ENCODE peak calls at places on chromosomes 2 and 18, in six cellular contexts. Z is NB4, D is psoas muscle, P is stomach, T is lower lobe of right lung, O is MM.1S. G is an unnamed sample.

GRCh38 chr2:37648316-37649011 is 23.0 kb downstream of the CDC42EP3 start:
- DNase-seq in D (peak; percentile 81), O (no peak), Z (peak; percentile 78), T (peak; percentile 80), P (peak; percentile 43), G (peak; percentile 89)

GRCh38 chr18:22594155-22594690 is 176.5 kb upstream of the CTAGE1 start:
- DNase-seq in P (no peak), Z (no peak), T (no peak), O (no peak), D (no peak), G (no peak)

GRCh38 chr18:9419956-9420631 is 55.2 kb upstream of the RALBP1 start:
- DNase-seq in D (no peak), T (no peak), Z (no peak), P (no peak), O (peak; percentile 59), G (no peak)

GRCh38 chr2:25437881-25438662 is 96.3 kb upstream of the DNMT3A start:
- DNase-seq in T (no peak), Z (no peak), P (no peak), D (no peak), O (no peak), G (no peak)

GRCh38 chr18:35324926-35325655 is 19.1 kb downstream of the ZNF24 start:
- DNase-seq in T (no peak), D (no peak), Z (no peak), O (no peak), P (no peak), G (no peak)

GRCh38 chr2:215434447-215435260 is 1.2 kb downstream of the FN1 start:
- DNase-seq in D (no peak), O (no peak), P (no peak), Z (no peak), T (no peak), G (no peak)

GRCh38 chr18:25896956-25897355 is 193.5 kb downstream of the SS18 start:
- DNase-seq in Z (no peak), T (no peak), O (no peak), P (no peak), D (no peak), G (no peak)

GRCh38 chr2:240648155-240648649 is 22.9 kb downstream of the GPR35 start:
- DNase-seq in P (no peak), O (no peak), T (no peak), D (no peak), Z (no peak), G (peak; percentile 8)

GRCh38 chr2:23505984-23506380 is 121.0 kb downstream of the KLHL29 start:
- DNase-seq in O (no peak), Z (peak; percentile 20), P (no peak), D (peak; percentile 17), T (peak; percentile 21), G (no peak)

GRCh38 chr2:1649103-1649870 is 95.0 kb downstream of the PXDN start:
- DNase-seq in T (no peak), P (no peak), O (no peak), Z (no peak), D (no peak), G (no peak)
- H3K4me3 ChIP-seq in T (no peak overlapping the region), P (no peak overlapping the region), O (no peak overlapping the region), Z (no peak overlapping the region), D (no peak overlapping the region), G (no peak overlapping the region)

GRCh38 chr2:231461516-231461971 is 2.7 kb downstream of the NCL start:
- DNase-seq in O (peak; percentile 10), D (no peak), P (no peak), T (no peak), Z (no peak), G (no peak)
- H3K4me3 ChIP-seq in O (no peak overlapping the region), D (peak overlapping the region; percentile 12), P (no peak overlapping the region), T (no peak overlapping the region), Z (peak overlapping the region; percentile 99), G (no peak overlapping the region)

DNA sequence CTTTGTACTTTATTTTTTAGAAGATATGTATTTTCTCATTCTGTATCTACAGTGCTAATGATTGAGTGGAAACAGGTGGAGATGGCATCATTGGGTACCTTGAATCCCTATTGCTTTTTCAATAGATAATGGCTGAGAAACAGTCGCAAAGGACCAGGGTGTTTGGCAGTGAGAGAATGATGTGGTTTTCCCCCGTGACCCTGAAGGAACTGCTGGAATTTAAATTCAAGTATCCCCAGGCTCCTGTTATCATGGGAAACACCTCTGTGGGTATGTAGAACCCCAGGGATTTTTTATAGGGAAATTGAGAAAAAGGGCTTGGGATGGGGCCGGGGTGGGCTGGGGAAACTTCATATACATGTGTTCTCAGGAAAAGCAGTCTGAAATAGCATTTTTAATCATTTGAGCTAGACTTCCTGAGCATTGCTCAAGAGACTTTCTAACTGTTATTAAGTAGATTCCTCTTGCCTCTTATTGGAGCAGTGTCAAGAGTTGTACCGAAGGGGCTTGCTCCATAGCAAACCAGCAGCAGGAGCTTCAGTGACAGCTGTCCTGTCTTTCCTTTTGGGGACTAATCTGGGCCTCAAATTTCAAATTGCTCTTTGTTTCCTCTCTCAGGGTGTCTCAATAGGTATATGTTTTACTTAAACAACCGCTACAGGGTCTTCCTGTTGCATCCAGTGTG is 18.9 kb downstream of the AOX1 start:
- DNase-seq in O (no peak), Z (no peak), P (no peak), D (no peak), T (no peak), G (no peak)
- H3K4me3 ChIP-seq in O (no peak overlapping the region), Z (no peak overlapping the region), P (no peak overlapping the region), D (no peak overlapping the region), T (no peak overlapping the region), G (no peak overlapping the region)

GRCh38 chr2:15939556-15939853 is 845 bp upstream of the MYCN start:
- DNase-seq in P (peak; percentile 72), O (no peak), T (peak; percentile 70), D (peak; percentile 66), Z (no peak), G (no peak)
- H3K4me3 ChIP-seq in P (peak overlapping the region; percentile 53), O (peak overlapping the region; percentile 85), T (peak overlapping the region; percentile 57), D (peak overlapping the region; percentile 63), Z (no peak overlapping the region), G (no peak overlapping the region)

DNA sequence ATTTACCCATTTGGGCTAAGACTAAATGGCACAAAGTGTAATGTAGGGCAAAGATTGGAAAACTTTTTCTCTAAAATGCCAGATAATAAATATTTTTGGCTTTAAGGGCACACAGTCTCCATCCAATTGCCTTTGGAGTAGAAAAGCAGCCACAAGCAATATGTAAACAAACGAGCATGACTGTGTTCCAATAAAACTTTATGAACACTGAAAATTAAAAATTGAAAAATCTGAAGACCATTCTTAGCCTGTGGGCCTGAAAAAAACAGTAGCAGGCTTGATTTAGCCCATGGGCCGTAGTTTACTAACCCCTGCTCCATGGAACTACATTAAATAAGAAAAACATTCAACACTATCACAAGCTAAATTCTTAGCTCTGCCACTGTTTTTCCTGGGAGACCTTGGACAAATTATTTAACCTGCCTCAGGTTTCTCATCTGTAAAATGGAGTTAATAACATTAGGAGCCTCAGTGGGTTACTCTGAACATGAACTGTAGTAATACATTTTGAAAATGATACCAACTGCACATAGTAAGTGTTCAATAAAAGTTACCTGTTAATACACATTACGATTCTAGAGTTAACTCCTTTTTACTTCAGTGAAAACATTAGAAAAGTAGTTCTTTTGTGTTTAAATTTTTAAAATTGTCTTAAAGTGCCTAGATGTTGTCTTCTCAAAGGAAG is 1.3 kb downstream of the IFIH1 start:
- DNase-seq in O (peak; percentile 23), T (no peak), P (no peak), D (no peak), Z (peak; percentile 18), G (no peak)
- H3K4me3 ChIP-seq in O (peak overlapping the region; percentile 96), T (peak overlapping the region; percentile 77), P (peak overlapping the region; percentile 92), D (peak overlapping the region; percentile 79), Z (peak overlapping the region; percentile 95), G (peak overlapping the region; percentile 100)

DNA sequence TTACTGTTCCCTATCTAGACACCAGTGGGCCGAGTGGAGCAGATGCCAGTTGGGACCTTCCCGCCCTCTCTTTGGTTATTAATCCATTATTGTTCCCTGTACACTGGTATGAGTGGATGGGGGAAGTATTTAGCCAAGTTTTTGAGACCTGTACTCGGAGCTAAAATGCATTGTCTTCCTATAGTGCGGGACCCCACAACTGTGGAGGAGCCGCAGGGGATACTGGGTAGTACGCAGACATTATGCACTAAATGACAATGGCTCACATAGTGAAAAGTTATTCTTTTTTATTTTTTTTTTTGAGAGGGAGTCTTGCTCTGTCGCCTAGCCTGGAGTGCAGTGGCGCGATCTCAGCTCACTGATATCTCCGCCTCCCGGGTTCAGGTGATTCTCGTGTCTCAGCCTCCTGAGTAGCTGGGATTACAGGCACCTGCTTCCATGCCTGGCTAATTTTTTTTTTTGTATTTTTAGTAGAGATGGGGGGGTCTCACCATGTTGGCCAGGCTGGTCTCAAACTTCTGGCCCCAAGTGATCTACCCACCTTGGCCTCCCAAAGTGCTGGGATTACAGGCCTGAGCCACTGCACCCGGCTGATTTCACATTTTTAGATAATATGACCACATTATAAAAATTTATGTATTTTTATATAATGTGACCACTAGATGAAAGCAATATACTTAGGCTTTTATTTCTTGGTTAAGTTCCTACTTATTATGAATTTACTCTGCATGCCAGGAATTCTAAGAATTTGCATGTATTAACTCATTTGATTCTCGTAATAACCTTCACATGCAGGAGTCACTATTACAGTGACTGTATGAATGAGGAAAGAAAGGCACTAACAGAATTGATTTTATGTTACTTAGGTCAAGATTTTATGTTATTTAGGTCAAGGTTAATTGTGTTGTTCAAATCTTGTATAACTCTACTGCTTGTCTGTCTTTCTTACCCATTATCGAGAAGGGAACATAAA is 25.9 kb upstream of the CASP8 start:
- DNase-seq in O (no peak), T (no peak), Z (peak; percentile 37), P (no peak), D (no peak), G (no peak)
- H3K4me3 ChIP-seq in O (peak overlapping the region; percentile 89), T (peak overlapping the region; percentile 61), Z (peak overlapping the region; percentile 85), P (peak overlapping the region; percentile 37), D (peak overlapping the region; percentile 45), G (no peak overlapping the region)

GRCh38 chr2:148501545-148501944 is 143.0 kb upstream of the EPC2 start:
- DNase-seq in O (no peak), Z (peak; percentile 18), D (no peak), T (no peak), P (no peak), G (no peak)
- H3K4me3 ChIP-seq in O (no peak overlapping the region), Z (no peak overlapping the region), D (no peak overlapping the region), T (no peak overlapping the region), P (no peak overlapping the region), G (no peak overlapping the region)

G was measured in lower leg skin.